ENCODE peak calls at places on chromosomes 2 and 18, in seven cellular contexts. O is lung, Z is psoas muscle, B is fibroblast of lung, E is spleen, K is cardiac muscle cell, G is IMR-90. Q is an unnamed sample.

GRCh38 chr18:57780318-57781127 is 22.6 kb downstream of the ATP8B1 start:
- DNase-seq in O (no peak), Z (no peak), B (peak), E (no peak), K (peak), G (peak), Q (no peak)

GRCh38 chr18:39799010-39799409 is 2156.0 kb upstream of the PIK3C3 start:
- DNase-seq in O (no peak), Z (no peak), B (peak), E (no peak), K (peak), G (no peak), Q (no peak)

GRCh38 chr2:11722249-11723060 is 24.0 kb upstream of the LPIN1 start:
- DNase-seq in O (no peak), Z (no peak), B (no peak), E (no peak), K (no peak), G (no peak), Q (no peak)

GRCh38 chr2:83969085-83969484 is 490.0 kb downstream of the SUCLG1 start:
- DNase-seq in O (no peak), Z (no peak), B (no peak), E (no peak), K (no peak), G (no peak), Q (no peak)

GRCh38 chr2:147663153-147663961 is 181.5 kb upstream of the ACVR2A start:
- DNase-seq in O (no peak), Z (no peak), B (no peak), E (no peak), K (no peak), G (no peak), Q (no peak)

GRCh38 chr18:79503891-79504475 is 108.3 kb downstream of the NFATC1 start:
- DNase-seq in O (no peak), Z (no peak), B (no peak), E (peak), K (no peak), G (no peak), Q (no peak)

GRCh38 chr2:47551800-47552525 is 149.0 kb downstream of the MSH2 start:
- DNase-seq in O (no peak), Z (no peak), B (no peak), E (no peak), K (no peak), G (no peak), Q (no peak)

GRCh38 chr18:10122116-10122515 is 208.3 kb downstream of the VAPA start:
- DNase-seq in O (no peak), Z (no peak), B (peak), E (no peak), K (peak), G (peak), Q (no peak)

GRCh38 chr18:63159590-63159989 is 160.0 kb downstream of the BCL2 start:
- DNase-seq in O (no peak), Z (no peak), B (no peak), E (no peak), K (no peak), G (no peak), Q (no peak)

GRCh38 chr18:78601349-78601748 is 378.3 kb upstream of the SALL3 start:
- DNase-seq in O (no peak), Z (no peak), B (no peak), E (no peak), K (no peak), G (no peak), Q (no peak)

GRCh38 chr2:94870392-94871225 is 621 bp upstream of the TEKT4 start:
- DNase-seq in O (peak), Z (no peak), B (no peak), E (peak), K (no peak), G (no peak), Q (peak)

GRCh38 chr18:11553098-11553940 is 56.1 kb upstream of the SLC35G4 start:
- DNase-seq in O (no peak), Z (no peak), B (peak), E (no peak), K (peak), G (peak), Q (no peak)

GRCh38 chr2:18855027-18855426 is 265.7 kb upstream of the NT5C1B start:
- DNase-seq in O (no peak), Z (no peak), B (peak), E (no peak), K (peak), G (peak), Q (no peak)

GRCh38 chr2:57515366-57515765 is 531.2 kb upstream of the VRK2 start:
- DNase-seq in O (no peak), Z (no peak), B (no peak), E (no peak), K (no peak), G (no peak), Q (no peak)
- H3K4me3 ChIP-seq in O (no peak), Z (no peak), B (no peak), E (no peak), K (no peak), G (no peak), Q (no peak)

DNA sequence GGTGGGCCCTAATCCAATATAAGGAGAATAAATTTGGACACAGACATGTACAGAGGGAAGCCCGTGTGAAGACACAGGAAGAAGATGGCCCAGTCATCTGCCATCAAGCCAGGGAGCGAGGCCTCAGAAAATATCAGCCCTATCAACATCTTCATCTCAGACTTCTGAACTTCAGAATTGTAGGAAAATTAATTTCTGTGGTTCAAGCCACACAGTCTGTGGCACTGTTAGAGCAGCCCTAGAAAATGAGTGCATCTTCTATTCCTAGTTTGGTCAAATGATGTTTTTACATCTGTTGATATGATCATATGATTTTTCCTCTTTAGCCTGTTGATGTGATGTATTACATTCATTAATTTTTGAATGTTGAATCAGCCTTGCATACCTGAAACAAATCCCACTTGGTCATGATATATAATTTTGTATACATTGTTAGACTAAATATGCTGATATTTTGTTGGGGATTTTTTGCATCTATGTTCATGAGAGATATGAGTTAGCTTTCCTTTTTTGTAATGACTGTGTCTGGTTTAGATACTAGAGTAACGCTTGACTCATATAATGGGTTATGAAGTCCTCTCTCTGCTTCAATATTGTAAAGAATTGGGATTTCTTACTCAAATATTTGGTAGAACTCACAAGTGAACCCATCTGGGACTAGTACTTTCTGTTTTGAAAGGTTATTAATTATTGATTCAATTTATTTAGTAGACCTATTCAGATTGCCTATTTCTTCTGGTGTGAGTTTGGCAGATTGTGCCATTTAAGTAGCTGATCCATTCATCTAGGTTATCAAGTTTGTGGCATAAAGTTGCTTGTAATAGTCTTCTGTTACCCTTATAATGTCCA is 451.4 kb downstream of the EIPR1 start:
- DNase-seq in O (no peak), Z (no peak), B (no peak), E (no peak), K (no peak), G (no peak), Q (no peak)
- TF ChIP-seq CTCF in O (no peak), Z (no peak), B (no peak), E (no peak), K (no peak), G (no peak), Q (no peak)

GRCh38 chr2:164920430-164920829 is 34.9 kb downstream of the SLC38A11 start:
- DNase-seq in O (no peak), Z (no peak), B (peak), E (no peak), K (peak), G (peak), Q (no peak)
- H3K27ac ChIP-seq in O (no peak), Z (no peak), B (peak), E (no peak), K (no peak), G (peak), Q (no peak)

GRCh38 chr2:37843554-37843953 is 81.5 kb upstream of the RMDN2 start:
- DNase-seq in O (no peak), Z (no peak), B (no peak), E (no peak), K (no peak), G (peak), Q (no peak)
- H3K4me3 ChIP-seq in O (no peak), Z (no peak), B (no peak), E (no peak), K (no peak), G (no peak), Q (no peak)